ENCODE peak calls at places on chromosomes 4 and X, in eight cellular contexts. P, S, Z, C, D, E, F and L are unnamed samples.

GRCh38 chrX:28158019-28158777 is 176.9 kb upstream of the DCAF8L1 start:
- DNase-seq in C (no peak), F (no peak), Z (no peak), D (no peak), E (no peak), P (no peak), S (no peak), L (no peak)

GRCh38 chr4:123804171-123804721 is 407.7 kb downstream of the SPRY1 start:
- DNase-seq in E (no peak), D (no peak), Z (no peak), P (no peak), S (no peak), C (no peak), F (no peak), L (no peak)

GRCh38 chrX:69163936-69164741 is 1.1 kb downstream of the PJA1 start:
- DNase-seq in E (peak; percentile 53), P (peak; percentile 27), C (no peak), D (peak; percentile 31), Z (peak; percentile 10), F (peak; percentile 17), S (no peak), L (no peak)

GRCh38 chr4:168569066-168569908 is 72.4 kb downstream of the PALLD start:
- DNase-seq in F (peak; percentile 67), Z (peak; percentile 35), E (no peak), D (peak; percentile 34), S (peak; percentile 52), P (peak; percentile 45), C (no peak), L (no peak)

GRCh38 chr4:113355550-113356371 is 306.3 kb downstream of the ANK2 start:
- DNase-seq in S (peak; percentile 96), C (no peak), P (peak; percentile 8), E (no peak), D (peak; percentile 17), Z (peak; percentile 91), F (peak; percentile 97), L (peak; percentile 90)

GRCh38 chr4:25654971-25655963 is at the start of gene SLC34A2:
- DNase-seq in D (no peak), F (no peak), E (peak; percentile 88), S (no peak), Z (no peak), P (peak; percentile 15), C (no peak), L (no peak)

GRCh38 chrX:138748480-138748879 is 37.0 kb upstream of the FGF13 start:
- DNase-seq in S (peak; percentile 36), E (no peak), D (no peak), P (no peak), Z (peak; percentile 7), F (no peak), C (no peak), L (no peak)

GRCh38 chr4:74534121-74534520 is 89.2 kb downstream of the AREG start:
- DNase-seq in F (no peak), E (no peak), C (peak; percentile 59), D (no peak), S (no peak), P (no peak), Z (no peak), L (no peak)

GRCh38 chr4:108168672-108169562 is at the start of gene LEF1:
- DNase-seq in S (peak; percentile 24), D (no peak), F (peak; percentile 49), P (peak; percentile 33), C (no peak), E (no peak), Z (peak; percentile 15), L (no peak)

GRCh38 chrX:154459843-154460242 is 1.8 kb downstream of the PLXNA3 start:
- DNase-seq in C (no peak), E (no peak), Z (no peak), S (no peak), D (no peak), P (no peak), F (no peak), L (no peak)

GRCh38 chr4:2068566-2068965 is 9.4 kb downstream of the NAT8L start:
- DNase-seq in F (no peak), P (no peak), E (no peak), S (no peak), C (no peak), D (no peak), Z (no peak), L (no peak)

GRCh38 chr4:2484993-2485392 is 16.1 kb downstream of the RNF4 start:
- DNase-seq in P (peak; percentile 85), E (peak; percentile 91), C (no peak), Z (peak; percentile 51), S (peak; percentile 49), F (peak; percentile 9), D (peak; percentile 31), L (no peak)

GRCh38 chrX:21398424-21398823 is 24.2 kb downstream of the CNKSR2 start:
- DNase-seq in E (no peak), F (peak; percentile 14), D (no peak), Z (peak; percentile 4), P (no peak), C (no peak), S (peak; percentile 11), L (no peak)

GRCh38 chr4:168811793-168812651 is 198.0 kb downstream of the CBR4 start:
- DNase-seq in D (peak; percentile 74), C (no peak), E (no peak), F (peak; percentile 88), P (no peak), S (peak; percentile 86), Z (peak; percentile 60), L (peak; percentile 88)

GRCh38 chr4:37991623-37992410 is 31.6 kb downstream of the PTTG2 start:
- DNase-seq in S (no peak), E (no peak), P (no peak), F (no peak), D (no peak), C (no peak), Z (no peak), L (no peak)

GRCh38 chrX:69060631-69061408 is 104.4 kb downstream of the PJA1 start:
- DNase-seq in F (peak; percentile 23), P (peak; percentile 46), S (peak; percentile 50), Z (peak; percentile 68), C (no peak), E (no peak), D (peak; percentile 63), L (no peak)

GRCh38 chr4:48467891-48468290 is 15.3 kb upstream of the SLC10A4 start:
- DNase-seq in D (no peak), E (no peak), P (no peak), F (no peak), Z (no peak), S (no peak), C (no peak), L (no peak)

GRCh38 chrX:136162827-136163427 is 15.6 kb downstream of the FHL1 start:
- DNase-seq in S (peak; percentile 63), F (peak; percentile 42), C (no peak), Z (peak; percentile 63), E (peak; percentile 50), P (peak; percentile 66), D (peak; percentile 57), L (no peak)

GRCh38 chr4:86587016-86587713 is 7.0 kb upstream of the PTPN13 start:
- DNase-seq in Z (no peak), C (no peak), D (no peak), P (no peak), S (no peak), E (no peak), F (no peak), L (no peak)

GRCh38 chrX:97529801-97530200 is 646.1 kb downstream of the RPA4 start:
- DNase-seq in D (no peak), F (peak; percentile 75), C (no peak), P (no peak), S (peak; percentile 7), E (no peak), Z (peak; percentile 95), L (peak; percentile 30)

GRCh38 chrX:78029663-78030062 is 60.2 kb upstream of the PGAM4 start:
- DNase-seq in Z (peak; percentile 45), P (peak; percentile 21), E (no peak), D (no peak), S (peak; percentile 45), F (peak; percentile 6), C (no peak), L (no peak)

DNA sequence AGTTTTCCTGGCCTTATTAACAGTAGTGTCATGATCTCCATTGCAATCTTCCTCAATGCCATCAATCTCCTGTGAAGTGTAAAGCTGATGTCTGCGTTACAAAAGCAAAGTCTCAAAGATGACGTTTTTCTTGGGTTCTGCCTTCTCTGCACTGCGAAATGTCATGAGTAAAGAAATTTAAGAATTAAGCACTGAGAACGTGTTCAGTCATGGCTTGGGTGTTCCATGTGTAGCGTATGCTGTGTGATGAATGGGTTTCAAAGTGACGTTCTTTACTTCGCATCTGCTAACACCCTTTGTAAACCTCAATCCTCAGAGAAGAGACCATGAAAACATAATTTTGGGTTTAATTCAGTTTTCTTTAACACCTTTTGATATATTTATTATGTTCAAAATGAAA is 1.0 kb downstream of the NAP1L5 start:
- DNase-seq in C (no peak), F (peak; percentile 29), E (no peak), Z (peak; percentile 10), S (peak; percentile 71), P (no peak), D (no peak), L (no peak)
- H3K4me3 ChIP-seq in C (peak overlapping the region; percentile 68), F (peak overlapping the region; percentile 45), E (peak overlapping the region; percentile 62), Z (peak overlapping the region; percentile 78), S (peak overlapping the region; percentile 75), P (no peak overlapping the region), D (peak overlapping the region; percentile 65), L (peak overlapping the region; percentile 52)

GRCh38 chr4:112290341-112290740 is 4.6 kb upstream of the TIFA start:
- DNase-seq in Z (no peak), E (no peak), S (no peak), D (no peak), F (no peak), C (no peak), P (no peak), L (no peak)
- H3K4me3 ChIP-seq in Z (no peak overlapping the region), E (no peak overlapping the region), S (no peak overlapping the region), D (no peak overlapping the region), F (no peak overlapping the region), C (no peak overlapping the region), P (no peak overlapping the region), L (no peak overlapping the region)

DNA sequence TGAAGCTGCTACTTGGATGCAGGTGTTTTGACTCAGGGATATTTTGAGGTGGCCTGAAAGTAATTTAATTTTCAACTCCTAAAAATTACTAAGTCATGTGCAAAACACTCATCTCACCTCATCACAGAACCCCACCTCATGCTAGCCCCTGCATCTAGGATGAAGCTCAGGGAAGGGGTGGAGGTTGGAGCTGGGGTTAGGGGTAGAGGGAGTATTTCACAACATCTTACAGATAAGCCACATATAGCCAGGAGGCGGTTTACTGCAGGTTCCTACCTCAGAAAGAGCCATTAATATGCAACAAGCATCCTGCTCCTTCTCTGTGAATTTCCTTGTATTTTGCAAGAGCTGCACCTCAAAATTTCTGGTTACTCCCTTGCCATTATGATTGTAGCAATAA is 70.5 kb upstream of the TSPAN5 start:
- DNase-seq in S (no peak), C (no peak), E (no peak), Z (no peak), F (no peak), P (no peak), D (no peak), L (no peak)
- H3K4me3 ChIP-seq in S (no peak overlapping the region), C (no peak overlapping the region), E (no peak overlapping the region), Z (no peak overlapping the region), F (no peak overlapping the region), P (no peak overlapping the region), D (no peak overlapping the region), L (no peak overlapping the region)

DNA sequence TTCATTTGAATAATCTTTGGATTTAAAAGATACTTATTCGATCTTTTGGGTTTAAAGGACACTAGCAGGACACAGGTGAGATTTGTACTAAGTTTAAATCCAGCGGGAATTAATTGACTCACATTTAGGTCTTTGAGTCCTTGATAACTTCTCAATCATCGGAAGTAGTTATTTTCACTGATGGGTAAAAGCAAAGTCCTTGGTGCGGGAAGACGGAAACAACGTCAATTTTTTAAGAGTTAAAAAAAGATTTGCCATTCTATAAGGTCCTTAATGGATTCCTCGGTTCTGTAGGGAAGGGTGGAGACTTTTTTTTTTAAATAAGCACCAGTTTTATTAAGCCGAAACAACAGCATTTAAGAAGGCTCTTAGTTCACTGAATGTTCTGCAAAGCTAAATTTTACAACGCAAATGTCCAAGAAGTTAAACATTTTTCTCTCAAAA is 2.9 kb downstream of the TMSB4X start:
- DNase-seq in Z (no peak), C (no peak), E (no peak), P (no peak), F (no peak), S (no peak), D (no peak), L (peak; percentile 25)
- H3K4me3 ChIP-seq in Z (peak overlapping the region; percentile 11), C (peak overlapping the region; percentile 87), E (peak overlapping the region; percentile 76), P (no peak overlapping the region), F (peak overlapping the region; percentile 58), S (peak overlapping the region; percentile 71), D (peak overlapping the region; percentile 50), L (peak overlapping the region; percentile 72)